ENCODE peak calls at places on chromosome 21, in eight cellular contexts. R, C, H, P, K, L, O and N are unnamed samples.

GRCh38 chr21:21029159-21029558 is 30.9 kb downstream of the NCAM2 start:
- DNase-seq in R (no peak), C (no peak), H (no peak), P (no peak), K (no peak), L (no peak), O (no peak), N (no peak)

GRCh38 chr21:41895643-41896493 is 16.7 kb upstream of the PRDM15 start:
- DNase-seq in R (no peak), C (no peak), H (no peak), P (no peak), K (no peak), L (no peak), O (no peak), N (no peak)

GRCh38 chr21:29297483-29298347 is 1.0 kb upstream of the BACH1 start:
- DNase-seq in R (no peak), C (no peak), H (no peak), P (no peak), K (no peak), L (no peak), O (no peak), N (no peak)

GRCh38 chr21:35738342-35738961 is 321.9 kb downstream of the SETD4 start:
- DNase-seq in R (no peak), C (no peak), H (peak; percentile 2), P (no peak), K (no peak), L (no peak), O (peak; percentile 45), N (peak; percentile 28)

GRCh38 chr21:15964181-15964855 is 234.5 kb downstream of the USP25 start:
- DNase-seq in R (no peak), C (no peak), H (no peak), P (no peak), K (no peak), L (no peak), O (no peak), N (no peak)

GRCh38 chr21:35682874-35683549 is 377.3 kb downstream of the SETD4 start:
- DNase-seq in R (no peak), C (no peak), H (no peak), P (no peak), K (no peak), L (no peak), O (no peak), N (no peak)

GRCh38 chr21:38859852-38860251 is 54.1 kb downstream of the ETS2 start:
- DNase-seq in R (no peak), C (no peak), H (no peak), P (no peak), K (no peak), L (no peak), O (no peak), N (no peak)

GRCh38 chr21:37339527-37339889 is 27.1 kb upstream of the DYRK1A start:
- DNase-seq in R (no peak), C (no peak), H (no peak), P (no peak), K (no peak), L (no peak), O (no peak), N (no peak)

GRCh38 chr21:39000496-39000895 is 182.8 kb downstream of the PSMG1 start:
- DNase-seq in R (no peak), C (no peak), H (no peak), P (peak; percentile 58), K (no peak), L (no peak), O (peak; percentile 81), N (no peak)

GRCh38 chr21:25934771-25935224 is 200.0 kb downstream of the GABPA start:
- DNase-seq in R (peak; percentile 79), C (peak; percentile 75), H (peak; percentile 58), P (peak; percentile 80), K (peak; percentile 87), L (peak; percentile 60), O (peak; percentile 81), N (no peak)

GRCh38 chr21:23936224-23936623 is 1671.1 kb downstream of the MRPL39 start:
- DNase-seq in R (no peak), C (no peak), H (peak; percentile 0), P (no peak), K (no peak), L (no peak), O (no peak), N (peak; percentile 59)

GRCh38 chr21:41808846-41809245 is 42.0 kb upstream of the RIPK4 start:
- DNase-seq in R (no peak), C (no peak), H (no peak), P (no peak), K (no peak), L (no peak), O (no peak), N (no peak)

GRCh38 chr21:34836103-34836932 is 167.5 kb downstream of the CLIC6 start:
- DNase-seq in R (no peak), C (peak; percentile 71), H (peak; percentile 94), P (peak; percentile 74), K (peak; percentile 85), L (no peak), O (peak; percentile 50), N (peak; percentile 66)

GRCh38 chr21:34511787-34512451 is at the start of gene KCNE1:
- DNase-seq in R (peak; percentile 70), C (no peak), H (no peak), P (no peak), K (no peak), L (no peak), O (peak; percentile 50), N (peak; percentile 38)

GRCh38 chr21:42569732-42570301 is 56.2 kb downstream of the SLC37A1 start:
- DNase-seq in R (no peak), C (peak; percentile 24), H (no peak), P (peak; percentile 2), K (peak; percentile 21), L (no peak), O (no peak), N (peak; percentile 8)

GRCh38 chr21:36706951-36707762 is 8.2 kb downstream of the SIM2 start:
- DNase-seq in R (no peak), C (no peak), H (no peak), P (no peak), K (no peak), L (no peak), O (no peak), N (no peak)

GRCh38 chr21:44528634-44528995 is 11.4 kb downstream of the KRTAP10-1 start:
- DNase-seq in R (no peak), C (no peak), H (no peak), P (peak; percentile 3), K (no peak), L (no peak), O (no peak), N (no peak)

GRCh38 chr21:37869661-37870060 is 46.6 kb downstream of the KCNJ6 start:
- DNase-seq in R (no peak), C (no peak), H (no peak), P (no peak), K (no peak), L (no peak), O (no peak), N (no peak)

GRCh38 chr21:44083631-44084291 is 23.4 kb upstream of the PWP2 start:
- DNase-seq in R (no peak), C (peak; percentile 53), H (no peak), P (no peak), K (no peak), L (no peak), O (no peak), N (peak; percentile 19)

GRCh38 chr21:26115346-26115745 is 55.2 kb downstream of the APP start:
- DNase-seq in R (no peak), C (no peak), H (peak; percentile 22), P (no peak), K (no peak), L (no peak), O (peak; percentile 35), N (no peak)

GRCh38 chr21:42062543-42063022 is 8.5 kb upstream of the UMODL1 start:
- DNase-seq in R (peak; percentile 66), C (peak; percentile 56), H (no peak), P (no peak), K (peak; percentile 67), L (no peak), O (no peak), N (peak; percentile 28)

GRCh38 chr21:25307489-25307888 is 299.8 kb downstream of the MRPL39 start:
- DNase-seq in R (no peak), C (no peak), H (no peak), P (no peak), K (no peak), L (no peak), O (no peak), N (no peak)

GRCh38 chr21:43667191-43667904 is 8.0 kb downstream of the RRP1B start:
- DNase-seq in R (no peak), C (no peak), H (no peak), P (no peak), K (no peak), L (no peak), O (no peak), N (no peak)

GRCh38 chr21:45926281-45926680 is 55.3 kb upstream of the COL6A1 start:
- DNase-seq in R (peak; percentile 10), C (no peak), H (no peak), P (no peak), K (no peak), L (no peak), O (no peak), N (no peak)
- H3K9me3 ChIP-seq in R (no peaks in the 10 kb centered on the region), C (no peaks in the 10 kb centered on the region), H (no peaks in the 10 kb centered on the region), P (no peaks in the 10 kb centered on the region), K (no peaks in the 10 kb centered on the region), L (no peaks in the 10 kb centered on the region), O (no peaks in the 10 kb centered on the region), N (no peaks in the 10 kb centered on the region)

GRCh38 chr21:33434770-33435360 is 31.7 kb downstream of the IFNGR2 start:
- DNase-seq in R (no peak), C (no peak), H (no peak), P (no peak), K (no peak), L (no peak), O (no peak), N (no peak)
- H3K27ac ChIP-seq in R (peak overlapping the region; percentile 77), C (peak overlapping the region; percentile 6), H (no peak overlapping the region), P (peak overlapping the region; percentile 73), K (peak overlapping the region; percentile 79), L (peak overlapping the region; percentile 77), O (peak overlapping the region; percentile 38), N (no peak overlapping the region)

GRCh38 chr21:32925098-32925497 is 100.6 kb upstream of the OLIG2 start:
- DNase-seq in R (no peak), C (no peak), H (no peak), P (no peak), K (no peak), L (no peak), O (no peak), N (no peak)
- H3K9me3 ChIP-seq in R (peaks cover 2% of the 10 kb centered on the region), C (peaks cover 15% of the 10 kb centered on the region), H (peaks cover 11% of the 10 kb centered on the region), P (no peaks in the 10 kb centered on the region), K (peaks cover 7% of the 10 kb centered on the region), L (peaks cover 26% of the 10 kb centered on the region), O (peaks cover 23% of the 10 kb centered on the region), N (no peaks in the 10 kb centered on the region)

GRCh38 chr21:32414579-32415358 is 2.3 kb downstream of the EVA1C start:
- DNase-seq in R (no peak), C (no peak), H (no peak), P (no peak), K (no peak), L (no peak), O (no peak), N (peak; percentile 35)

GRCh38 chr21:32412162-32412997 is at the start of gene EVA1C:
- DNase-seq in R (peak; percentile 91), C (peak; percentile 83), H (peak; percentile 58), P (peak; percentile 82), K (peak; percentile 84), L (peak; percentile 78), O (peak; percentile 82), N (peak; percentile 60)

GRCh38 chr21:32413697-32414578 is 1.4 kb downstream of the EVA1C start:
- DNase-seq in R (no peak), C (no peak), H (no peak), P (peak; percentile 74), K (no peak), L (no peak), O (no peak), N (peak; percentile 46)

GRCh38 chr21:32411366-32412161 is 942 bp upstream of the EVA1C start:
- DNase-seq in R (peak; percentile 98), C (peak; percentile 97), H (peak; percentile 40), P (peak; percentile 95), K (peak; percentile 95), L (peak; percentile 97), O (peak; percentile 96), N (peak; percentile 93)

GRCh38 chr21:32412998-32413504 is 545 bp downstream of the EVA1C start:
- DNase-seq in R (peak; percentile 81), C (peak; percentile 57), H (no peak), P (peak; percentile 63), K (peak; percentile 68), L (peak; percentile 49), O (peak; percentile 61), N (peak; percentile 57)
- H3K27ac ChIP-seq in R (peak overlapping the region; percentile 99), C (peak overlapping the region; percentile 97), H (peak overlapping the region; percentile 100), P (peak overlapping the region; percentile 100), K (peak overlapping the region; percentile 82), L (peak overlapping the region; percentile 100), O (peak overlapping the region; percentile 94), N (peak overlapping the region; percentile 98)